ENCODE peak calls at places on chromosome X, in five cellular contexts. One of them, this sample, is unnamed.

GRCh38 chrX:1239681-1240142 is 27.3 kb upstream of the CRLF2 start:
- DNase-seq in body of pancreas: peak
- DNase-seq in GM12864: peak
- DNase-seq in M059J: no peak
- DNase-seq in breast epithelium: peak
- DNase-seq in this sample: peak

GRCh38 chrX:40579880-40580536 is 762 bp upstream of the ATP6AP2 start:
- DNase-seq in body of pancreas: no peak
- DNase-seq in GM12864: no peak
- DNase-seq in M059J: no peak
- DNase-seq in breast epithelium: no peak
- DNase-seq in this sample: no peak

GRCh38 chrX:47358387-47359065 is 11.9 kb upstream of the ZNF157 start:
- DNase-seq in body of pancreas: no peak
- DNase-seq in GM12864: no peak
- DNase-seq in M059J: peak
- DNase-seq in breast epithelium: no peak
- DNase-seq in this sample: no peak

GRCh38 chrX:134368140-134368539 is 91.8 kb upstream of the HPRT1 start:
- DNase-seq in body of pancreas: no peak
- DNase-seq in GM12864: no peak
- DNase-seq in M059J: no peak
- DNase-seq in breast epithelium: no peak
- DNase-seq in this sample: no peak

GRCh38 chrX:47209508-47210238 is 8.8 kb upstream of the CDK16 start:
- DNase-seq in body of pancreas: no peak
- DNase-seq in GM12864: no peak
- DNase-seq in M059J: no peak
- DNase-seq in breast epithelium: no peak
- DNase-seq in this sample: no peak

GRCh38 chrX:47661539-47661938 is 2.6 kb upstream of the UXT start:
- DNase-seq in body of pancreas: no peak
- DNase-seq in GM12864: no peak
- DNase-seq in M059J: no peak
- DNase-seq in breast epithelium: no peak
- DNase-seq in this sample: no peak

GRCh38 chrX:16552546-16552945 is 97.4 kb upstream of the S100G start:
- DNase-seq in body of pancreas: no peak
- DNase-seq in GM12864: no peak
- DNase-seq in M059J: peak
- DNase-seq in breast epithelium: no peak
- DNase-seq in this sample: no peak

GRCh38 chrX:64975491-64975890 is 759 bp downstream of the ZC4H2 start:
- DNase-seq in body of pancreas: peak
- DNase-seq in GM12864: no peak
- DNase-seq in M059J: peak
- DNase-seq in breast epithelium: no peak
- DNase-seq in this sample: peak

GRCh38 chrX:65831268-65831667 is 163.8 kb downstream of the MSN start:
- DNase-seq in body of pancreas: no peak
- DNase-seq in GM12864: no peak
- DNase-seq in M059J: no peak
- DNase-seq in breast epithelium: no peak
- DNase-seq in this sample: peak

GRCh38 chrX:152926279-152926678 is 28.4 kb downstream of the ZNF185 start:
- DNase-seq in body of pancreas: peak
- DNase-seq in GM12864: no peak
- DNase-seq in M059J: peak
- DNase-seq in breast epithelium: peak
- DNase-seq in this sample: peak

GRCh38 chrX:16319929-16320328 is 152.6 kb downstream of the MAGEB17 start:
- DNase-seq in body of pancreas: no peak
- DNase-seq in GM12864: no peak
- DNase-seq in M059J: peak
- DNase-seq in breast epithelium: no peak
- DNase-seq in this sample: no peak

GRCh38 chrX:48025561-48025960 is 18.8 kb downstream of the SPACA5 start:
- DNase-seq in body of pancreas: peak
- DNase-seq in GM12864: no peak
- DNase-seq in M059J: peak
- DNase-seq in breast epithelium: no peak
- DNase-seq in this sample: peak